ENCODE peak calls at places on chromosomes 2 and 18, in nine cellular contexts. Y, I, G, W, V, A, J, K and C are unnamed samples.

GRCh38 chr18:9428862-9429661 is 46.3 kb upstream of the RALBP1 start:
- DNase-seq in Y (no peak), I (no peak), G (no peak), W (no peak), V (no peak), A (no peak), J (no peak), K (no peak), C (no peak)

GRCh38 chr2:174682578-174683391 is 81.5 kb downstream of the CHRNA1 start:
- DNase-seq in Y (peak), I (peak), G (peak), W (peak), V (peak), A (peak), J (peak), K (peak), C (peak)

GRCh38 chr2:57141269-57141668 is 905.3 kb upstream of the VRK2 start:
- DNase-seq in Y (no peak), I (no peak), G (no peak), W (no peak), V (no peak), A (no peak), J (no peak), K (no peak), C (no peak)

GRCh38 chr2:96115631-96116423 is 544 bp downstream of the ADRA2B start:
- DNase-seq in Y (peak), I (no peak), G (no peak), W (peak), V (no peak), A (no peak), J (no peak), K (no peak), C (peak)

GRCh38 chr18:36284268-36284667 is 13.2 kb upstream of the FHOD3 start:
- DNase-seq in Y (no peak), I (no peak), G (no peak), W (no peak), V (no peak), A (no peak), J (no peak), K (no peak), C (no peak)

GRCh38 chr2:205188516-205189138 is 493.7 kb upstream of the NRP2 start:
- DNase-seq in Y (peak), I (no peak), G (no peak), W (no peak), V (peak), A (no peak), J (no peak), K (peak), C (peak)

GRCh38 chr2:12727085-12727484 is 10.3 kb downstream of the TRIB2 start:
- DNase-seq in Y (no peak), I (no peak), G (no peak), W (no peak), V (no peak), A (no peak), J (no peak), K (no peak), C (no peak)

GRCh38 chr18:35324926-35325655 is 19.1 kb downstream of the ZNF24 start:
- DNase-seq in Y (no peak), I (no peak), G (no peak), W (no peak), V (no peak), A (no peak), J (no peak), K (peak), C (no peak)

GRCh38 chr2:116733699-116734098 is 1080.8 kb upstream of the DDX18 start:
- DNase-seq in Y (no peak), I (no peak), G (no peak), W (no peak), V (no peak), A (no peak), J (no peak), K (no peak), C (no peak)

GRCh38 chr18:49565101-49565500 is 3.2 kb downstream of the LIPG start:
- DNase-seq in Y (no peak), I (no peak), G (no peak), W (no peak), V (no peak), A (no peak), J (no peak), K (no peak), C (no peak)